ENCODE peak calls at places on chromosomes 13 and 19, in four cellular contexts. One of them, this sample, is unnamed.

GRCh38 chr19:40363128-40363527 is 14.6 kb downstream of the PLD3 start:
- DNase-seq in small intestine: no peak
- DNase-seq in fibroblast of the aortic adventitia: no peak
- DNase-seq in foreskin fibroblast: no peak
- DNase-seq in this sample: no peak

GRCh38 chr19:12800344-12800732 is 1.3 kb downstream of the PRDX2 start:
- DNase-seq in small intestine: no peak
- DNase-seq in fibroblast of the aortic adventitia: no peak
- DNase-seq in foreskin fibroblast: no peak
- DNase-seq in this sample: no peak

GRCh38 chr13:68386808-68387207 is 1156.7 kb upstream of the PCDH9 start:
- DNase-seq in small intestine: no peak
- DNase-seq in fibroblast of the aortic adventitia: no peak
- DNase-seq in foreskin fibroblast: no peak
- DNase-seq in this sample: no peak

GRCh38 chr19:2051771-2052704 is 994 bp upstream of the MKNK2 start:
- DNase-seq in small intestine: peak; percentile 56
- DNase-seq in fibroblast of the aortic adventitia: peak; percentile 54
- DNase-seq in foreskin fibroblast: no peak
- DNase-seq in this sample: peak; percentile 60

GRCh38 chr13:59320021-59320420 is 843.7 kb downstream of the DIAPH3 start:
- DNase-seq in small intestine: no peak
- DNase-seq in fibroblast of the aortic adventitia: no peak
- DNase-seq in foreskin fibroblast: no peak
- DNase-seq in this sample: no peak

GRCh38 chr19:49542446-49542845 is 14.6 kb downstream of the RCN3 start:
- DNase-seq in small intestine: no peak
- DNase-seq in fibroblast of the aortic adventitia: no peak
- DNase-seq in foreskin fibroblast: no peak
- DNase-seq in this sample: no peak

GRCh38 chr13:27960362-27961226 is 8.5 kb downstream of the CDX2 start:
- DNase-seq in small intestine: peak; percentile 97
- DNase-seq in fibroblast of the aortic adventitia: no peak
- DNase-seq in foreskin fibroblast: no peak
- DNase-seq in this sample: no peak

GRCh38 chr19:37551123-37551993 is 43.2 kb downstream of the ZNF571 start:
- DNase-seq in small intestine: peak; percentile 29
- DNase-seq in fibroblast of the aortic adventitia: peak; percentile 51
- DNase-seq in foreskin fibroblast: peak; percentile 74
- DNase-seq in this sample: peak; percentile 43

GRCh38 chr19:43820098-43820860 is 6.8 kb upstream of the ZNF283 start:
- DNase-seq in small intestine: peak; percentile 21
- DNase-seq in fibroblast of the aortic adventitia: peak; percentile 39
- DNase-seq in foreskin fibroblast: peak; percentile 47
- DNase-seq in this sample: peak; percentile 26

GRCh38 chr19:42396248-42396541 is 6.1 kb upstream of the CNFN start:
- DNase-seq in small intestine: no peak
- DNase-seq in fibroblast of the aortic adventitia: no peak
- DNase-seq in foreskin fibroblast: no peak
- DNase-seq in this sample: no peak

GRCh38 chr19:42397315-42398166 is 7.4 kb upstream of the CNFN start:
- DNase-seq in small intestine: no peak
- DNase-seq in fibroblast of the aortic adventitia: no peak
- DNase-seq in foreskin fibroblast: no peak
- DNase-seq in this sample: no peak

GRCh38 chr19:42394751-42395150 is 4.7 kb upstream of the CNFN start:
- DNase-seq in small intestine: no peak
- DNase-seq in fibroblast of the aortic adventitia: no peak
- DNase-seq in foreskin fibroblast: no peak
- DNase-seq in this sample: no peak

GRCh38 chr19:42400404-42400803 is 10.3 kb upstream of the CNFN start:
- DNase-seq in small intestine: no peak
- DNase-seq in fibroblast of the aortic adventitia: no peak
- DNase-seq in foreskin fibroblast: no peak
- DNase-seq in this sample: no peak

GRCh38 chr19:42396542-42397314 is 6.6 kb upstream of the CNFN start:
- DNase-seq in small intestine: peak; percentile 98
- DNase-seq in fibroblast of the aortic adventitia: peak; percentile 99
- DNase-seq in foreskin fibroblast: peak; percentile 99
- DNase-seq in this sample: peak; percentile 83
- H3K4me3 ChIP-seq in small intestine: peak overlapping the region; percentile 5
- H3K4me3 ChIP-seq in fibroblast of the aortic adventitia: peak overlapping the region; percentile 72
- H3K4me3 ChIP-seq in foreskin fibroblast: peak overlapping the region; percentile 72
- H3K4me3 ChIP-seq in this sample: peak overlapping the region; percentile 93

GRCh38 chr19:33194884-33195710 is 967 bp downstream of the LRP3 start:
- DNase-seq in small intestine: peak; percentile 12
- DNase-seq in fibroblast of the aortic adventitia: peak; percentile 63
- DNase-seq in foreskin fibroblast: peak; percentile 41
- DNase-seq in this sample: no peak

GRCh38 chr19:33194527-33194883 is 375 bp downstream of the LRP3 start:
- DNase-seq in small intestine: no peak
- DNase-seq in fibroblast of the aortic adventitia: no peak
- DNase-seq in foreskin fibroblast: no peak
- DNase-seq in this sample: no peak

GRCh38 chr19:33196446-33197193 is 2.5 kb downstream of the LRP3 start:
- DNase-seq in small intestine: no peak
- DNase-seq in fibroblast of the aortic adventitia: no peak
- DNase-seq in foreskin fibroblast: no peak
- DNase-seq in this sample: no peak

GRCh38 chr19:33197591-33198000 is 3.5 kb downstream of the LRP3 start:
- DNase-seq in small intestine: peak; percentile 22
- DNase-seq in fibroblast of the aortic adventitia: no peak
- DNase-seq in foreskin fibroblast: no peak
- DNase-seq in this sample: no peak

GRCh38 chr19:33195711-33196347 is 1.7 kb downstream of the LRP3 start:
- DNase-seq in small intestine: no peak
- DNase-seq in fibroblast of the aortic adventitia: no peak
- DNase-seq in foreskin fibroblast: no peak
- DNase-seq in this sample: no peak
- H3K4me3 ChIP-seq in small intestine: no peak overlapping the region
- H3K4me3 ChIP-seq in fibroblast of the aortic adventitia: peak overlapping the region; percentile 73
- H3K4me3 ChIP-seq in foreskin fibroblast: peak overlapping the region; percentile 62
- H3K4me3 ChIP-seq in this sample: no peak overlapping the region

GRCh38 chr13:99955747-99956472 is 15.7 kb downstream of the ZIC5 start:
- DNase-seq in small intestine: no peak
- DNase-seq in fibroblast of the aortic adventitia: peak; percentile 51
- DNase-seq in foreskin fibroblast: no peak
- DNase-seq in this sample: no peak
- H3K4me3 ChIP-seq in small intestine: no peak overlapping the region
- H3K4me3 ChIP-seq in fibroblast of the aortic adventitia: peak overlapping the region; percentile 37
- H3K4me3 ChIP-seq in foreskin fibroblast: no peak overlapping the region
- H3K4me3 ChIP-seq in this sample: peak overlapping the region; percentile 24

GRCh38 chr19:55677572-55678028 is 2.6 kb downstream of the EPN1 start:
- DNase-seq in small intestine: peak; percentile 75
- DNase-seq in fibroblast of the aortic adventitia: no peak
- DNase-seq in foreskin fibroblast: no peak
- DNase-seq in this sample: no peak

GRCh38 chr19:55676889-55677505 is 2.0 kb downstream of the EPN1 start:
- DNase-seq in small intestine: peak; percentile 17
- DNase-seq in fibroblast of the aortic adventitia: no peak
- DNase-seq in foreskin fibroblast: no peak
- DNase-seq in this sample: no peak

GRCh38 chr19:55679343-55680257 is 4.6 kb downstream of the EPN1 start:
- DNase-seq in small intestine: peak; percentile 38
- DNase-seq in fibroblast of the aortic adventitia: no peak
- DNase-seq in foreskin fibroblast: peak; percentile 66
- DNase-seq in this sample: no peak

GRCh38 chr19:55676384-55676783 is 1.4 kb downstream of the EPN1 start:
- DNase-seq in small intestine: peak; percentile 82
- DNase-seq in fibroblast of the aortic adventitia: peak; percentile 49
- DNase-seq in foreskin fibroblast: peak; percentile 21
- DNase-seq in this sample: no peak

DNA sequence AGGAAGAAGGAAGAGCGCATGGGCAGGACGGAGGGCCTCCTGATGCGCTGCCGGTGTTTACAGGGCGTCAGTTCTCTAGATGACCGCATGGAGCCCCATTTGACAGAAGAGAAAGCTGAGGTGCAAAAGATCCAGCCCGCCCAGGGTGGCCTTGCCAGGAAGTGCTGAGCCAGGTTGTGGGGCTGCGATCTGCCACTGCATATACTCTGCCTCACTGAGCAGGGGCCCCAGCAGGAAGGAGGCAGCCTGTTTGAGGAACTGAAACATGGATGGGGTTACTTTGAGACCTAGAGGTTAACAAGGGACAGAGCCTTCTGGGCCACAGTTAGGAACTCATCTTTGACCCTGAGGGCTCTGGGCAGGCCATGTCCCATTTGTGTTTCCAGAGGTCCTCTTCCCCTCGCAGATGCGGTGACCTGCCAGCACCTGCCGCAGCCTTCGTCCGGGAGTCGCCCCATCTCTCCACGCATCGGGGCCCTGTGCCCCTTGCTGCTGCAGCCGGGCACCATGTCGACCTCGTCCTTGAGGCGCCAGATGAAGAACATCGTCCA is 3.2 kb downstream of the EPN1 start:
- DNase-seq in small intestine: no peak
- DNase-seq in fibroblast of the aortic adventitia: no peak
- DNase-seq in foreskin fibroblast: no peak
- DNase-seq in this sample: no peak
- H3K4me3 ChIP-seq in small intestine: no peak overlapping the region
- H3K4me3 ChIP-seq in fibroblast of the aortic adventitia: no peak overlapping the region
- H3K4me3 ChIP-seq in foreskin fibroblast: no peak overlapping the region
- H3K4me3 ChIP-seq in this sample: no peak overlapping the region

DNA sequence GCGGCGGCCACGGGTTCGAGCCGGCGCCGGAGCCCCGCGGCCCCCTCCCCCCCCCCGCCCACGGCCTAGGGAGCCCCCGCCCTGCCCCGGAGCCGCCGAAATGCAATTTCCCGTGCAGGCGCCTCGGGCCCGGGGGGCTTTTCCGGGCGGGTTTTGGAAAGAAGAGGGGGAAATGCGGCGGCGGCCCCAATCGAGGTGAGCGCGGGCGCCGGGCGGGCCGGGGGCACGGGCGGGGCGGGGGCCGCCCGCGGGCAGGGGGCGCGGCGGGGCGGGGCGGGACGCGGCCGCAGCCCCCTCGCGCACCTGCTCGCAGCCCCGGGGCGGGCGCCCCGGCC is 11.7 kb upstream of the NANOS3 start:
- DNase-seq in small intestine: no peak
- DNase-seq in fibroblast of the aortic adventitia: no peak
- DNase-seq in foreskin fibroblast: no peak
- DNase-seq in this sample: no peak
- H3K4me3 ChIP-seq in small intestine: peak overlapping the region; percentile 26
- H3K4me3 ChIP-seq in fibroblast of the aortic adventitia: peak overlapping the region; percentile 61
- H3K4me3 ChIP-seq in foreskin fibroblast: peak overlapping the region; percentile 60
- H3K4me3 ChIP-seq in this sample: no peak overlapping the region

DNA sequence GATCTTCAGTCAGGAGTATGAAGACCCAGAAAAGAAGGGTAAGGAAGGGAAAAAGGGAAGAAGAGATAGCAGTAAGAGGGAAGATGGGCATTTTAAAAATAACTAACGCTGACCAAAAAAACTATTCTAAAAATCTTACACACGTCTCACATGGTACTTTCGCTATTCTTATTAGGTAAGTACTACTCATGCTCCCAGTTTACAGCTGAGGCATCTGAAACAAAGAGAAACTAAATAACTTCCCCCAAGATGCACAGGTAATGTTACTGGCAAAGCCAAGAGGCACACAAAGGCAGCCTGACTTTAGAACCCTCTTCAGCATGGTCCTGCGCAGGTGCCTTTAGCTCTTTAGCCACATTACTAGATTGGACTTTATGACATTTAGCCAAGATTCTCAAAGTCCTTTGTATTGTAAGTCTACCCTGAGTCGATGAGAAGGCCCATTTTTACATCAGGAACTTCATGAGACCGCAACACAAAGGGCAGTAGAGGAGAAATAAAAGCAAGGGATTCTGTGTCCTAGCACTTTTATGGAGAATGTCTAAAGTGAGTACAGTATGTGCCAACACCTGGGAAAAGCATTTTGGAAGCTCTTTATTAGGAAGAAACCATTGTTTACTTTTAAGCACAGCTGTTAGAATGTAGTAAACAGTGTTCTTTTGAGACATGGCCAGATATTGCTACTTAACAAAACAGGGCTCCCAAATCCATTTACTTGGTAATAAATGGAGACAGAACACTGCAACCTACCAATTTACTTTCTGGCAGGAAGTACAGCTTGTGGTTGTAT is 250.8 kb downstream of the KCTD12 start:
- DNase-seq in small intestine: no peak
- DNase-seq in fibroblast of the aortic adventitia: no peak
- DNase-seq in foreskin fibroblast: no peak
- DNase-seq in this sample: no peak
- H3K4me3 ChIP-seq in small intestine: no peak overlapping the region
- H3K4me3 ChIP-seq in fibroblast of the aortic adventitia: no peak overlapping the region
- H3K4me3 ChIP-seq in foreskin fibroblast: no peak overlapping the region
- H3K4me3 ChIP-seq in this sample: no peak overlapping the region

GRCh38 chr13:33797622-33798021 is 20.3 kb upstream of the RFC3 start:
- DNase-seq in small intestine: no peak
- DNase-seq in fibroblast of the aortic adventitia: peak; percentile 45
- DNase-seq in foreskin fibroblast: peak; percentile 24
- DNase-seq in this sample: no peak

GRCh38 chr13:33800646-33801186 is 17.2 kb upstream of the RFC3 start:
- DNase-seq in small intestine: no peak
- DNase-seq in fibroblast of the aortic adventitia: no peak
- DNase-seq in foreskin fibroblast: no peak
- DNase-seq in this sample: no peak

GRCh38 chr13:33798023-33798422 is 19.9 kb upstream of the RFC3 start:
- DNase-seq in small intestine: no peak
- DNase-seq in fibroblast of the aortic adventitia: no peak
- DNase-seq in foreskin fibroblast: no peak
- DNase-seq in this sample: no peak

GRCh38 chr13:33796095-33796494 is 21.9 kb upstream of the RFC3 start:
- DNase-seq in small intestine: no peak
- DNase-seq in fibroblast of the aortic adventitia: no peak
- DNase-seq in foreskin fibroblast: no peak
- DNase-seq in this sample: no peak

DNA sequence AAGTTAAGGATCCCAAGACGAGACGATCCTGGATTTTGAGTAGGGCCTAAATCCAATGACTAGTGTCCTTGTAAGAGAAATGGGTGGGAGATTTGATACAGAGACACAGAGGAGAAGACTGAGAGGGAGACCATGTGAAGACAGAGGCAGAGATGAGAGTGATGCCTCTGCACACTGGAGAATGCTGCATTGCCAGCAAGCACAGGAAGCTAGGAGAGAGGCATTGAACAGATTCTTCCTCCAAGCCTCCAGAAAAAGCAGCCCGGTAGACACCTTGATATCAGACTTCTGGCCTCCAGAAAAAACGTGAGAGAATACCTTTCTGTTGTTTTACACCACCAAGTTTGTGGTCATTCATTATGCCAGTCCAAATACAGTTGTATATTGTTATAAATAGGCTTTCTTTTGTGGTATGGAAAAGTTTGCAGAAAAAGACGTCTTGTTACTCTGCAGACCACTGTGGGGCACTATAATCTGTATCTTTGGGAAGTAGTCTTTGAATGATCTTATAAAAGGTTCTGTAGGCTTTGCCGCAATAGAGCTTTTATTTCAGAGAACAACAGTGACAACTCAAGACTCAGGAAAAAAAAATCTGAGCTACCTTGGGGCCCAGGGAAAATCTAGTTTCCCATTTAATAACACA is 17.9 kb upstream of the RFC3 start:
- DNase-seq in small intestine: peak; percentile 38
- DNase-seq in fibroblast of the aortic adventitia: peak; percentile 71
- DNase-seq in foreskin fibroblast: no peak
- DNase-seq in this sample: peak; percentile 12
- H3K4me3 ChIP-seq in small intestine: no peak overlapping the region
- H3K4me3 ChIP-seq in fibroblast of the aortic adventitia: no peak overlapping the region
- H3K4me3 ChIP-seq in foreskin fibroblast: peak overlapping the region; percentile 32
- H3K4me3 ChIP-seq in this sample: no peak overlapping the region